ENCODE peak calls at places on chromosomes 7 and 10, in five cellular contexts. E is H1, A is mesenchymal stem cell, C is H9, Y is trophoblast cell. M is an unnamed sample.
A peak's percentile ranks its signal among the peaks of the same experiment; 100 is the strongest.

GRCh38 chr7:13189712-13190111 is 502.3 kb downstream of the ARL4A start:
- DNase-seq in Y (no peak), C (no peak), A (no peak), E (no peak), M (no peak)

GRCh38 chr7:46847126-46847525 is 734.8 kb downstream of the TNS3 start:
- DNase-seq in C (no peak), Y (no peak), E (no peak), A (peak; percentile 43), M (no peak)

GRCh38 chr10:87613766-87614165 is 45.9 kb upstream of the PAPSS2 start:
- DNase-seq in C (no peak), E (no peak), Y (peak; percentile 20), A (no peak), M (no peak)

GRCh38 chr7:101363734-101364374 is 1.2 kb downstream of the COL26A1 start:
- DNase-seq in E (peak; percentile 89), A (peak; percentile 55), Y (peak; percentile 90), C (peak; percentile 76), M (peak; percentile 78)

GRCh38 chr7:81233208-81233940 is 314.5 kb upstream of the SEMA3C start:
- DNase-seq in C (no peak), E (no peak), Y (no peak), A (no peak), M (no peak)

GRCh38 chr10:107163904-107164861 is at the start of gene SORCS1:
- DNase-seq in C (peak; percentile 60), A (no peak), E (peak; percentile 78), Y (no peak), M (peak; percentile 68)

GRCh38 chr7:74318043-74318442 is 28.8 kb downstream of the CLIP2 start:
- DNase-seq in A (no peak), C (no peak), Y (no peak), E (no peak), M (no peak)

GRCh38 chr7:44279731-44280505 is 45.5 kb downstream of the CAMK2B start:
- DNase-seq in Y (no peak), E (peak; percentile 38), A (no peak), C (peak; percentile 14), M (no peak)

GRCh38 chr7:108293190-108293612 is 163.0 kb downstream of the NRCAM start:
- DNase-seq in A (no peak), Y (no peak), E (no peak), C (no peak), M (peak; percentile 38)

GRCh38 chr10:82150123-82150900 is 275.3 kb downstream of the NRG3 start:
- DNase-seq in Y (no peak), E (peak; percentile 92), A (peak; percentile 52), C (peak; percentile 95), M (peak; percentile 63)

GRCh38 chr10:76973515-76974289 is 663.9 kb downstream of the KCNMA1 start:
- DNase-seq in Y (no peak), C (no peak), E (no peak), A (peak; percentile 38), M (no peak)

GRCh38 chr10:60526024-60526585 is 136.4 kb upstream of the ANK3 start:
- DNase-seq in E (no peak), C (no peak), A (no peak), Y (no peak), M (no peak)
- H2AFZ ChIP-seq in E (no peak overlapping the region), C (no peak overlapping the region), A (no peak overlapping the region), Y (no peak overlapping the region), M (peak overlapping the region; percentile 15)

GRCh38 chr10:28973309-28973972 is 296.1 kb downstream of the BAMBI start:
- DNase-seq in Y (no peak), C (no peak), E (no peak), A (no peak), M (no peak)

GRCh38 chr10:28981007-28981406 is 303.7 kb downstream of the BAMBI start:
- DNase-seq in Y (no peak), C (no peak), E (no peak), A (no peak), M (no peak)

GRCh38 chr10:28975891-28976471 is 298.7 kb downstream of the BAMBI start:
- DNase-seq in C (no peak), A (peak; percentile 20), Y (no peak), E (no peak), M (peak; percentile 14)

GRCh38 chr10:28980264-28980663 is 302.9 kb downstream of the BAMBI start:
- DNase-seq in C (no peak), E (no peak), Y (no peak), A (no peak), M (no peak)

DNA sequence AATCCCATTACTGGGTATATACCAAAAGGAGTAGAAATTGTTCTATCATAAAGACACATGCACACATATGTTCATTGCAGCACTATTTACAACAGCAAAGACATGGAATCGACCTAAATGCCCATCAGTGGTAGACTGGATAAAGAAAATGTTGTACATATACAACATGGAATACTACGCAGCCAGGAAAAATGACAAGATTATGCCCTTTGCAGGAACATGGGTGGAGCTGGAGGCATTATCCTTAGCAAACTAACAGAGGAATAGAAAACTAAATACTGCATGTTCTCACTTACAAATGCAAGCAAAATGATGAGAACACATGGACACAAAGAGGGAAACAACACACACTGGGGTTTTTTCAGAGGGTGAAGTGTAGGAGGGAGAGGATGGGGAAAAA is 300.2 kb downstream of the BAMBI start:
- DNase-seq in E (no peak), A (no peak), C (no peak), Y (no peak), M (no peak)
- H2BK12ac ChIP-seq in E (no peak overlapping the region), A (no peak overlapping the region), C (no peak overlapping the region), Y (no peak overlapping the region), M (no peak overlapping the region)

GRCh38 chr7:25832456-25832855 is 319.5 kb upstream of the NFE2L3 start:
- DNase-seq in E (no peak), C (no peak), A (no peak), Y (no peak), M (no peak)
- H2BK5ac ChIP-seq in E (no peak overlapping the region), C (no peak overlapping the region), A (peak overlapping the region; percentile 24), Y (peak overlapping the region; percentile 81), M (no peak overlapping the region)

DNA sequence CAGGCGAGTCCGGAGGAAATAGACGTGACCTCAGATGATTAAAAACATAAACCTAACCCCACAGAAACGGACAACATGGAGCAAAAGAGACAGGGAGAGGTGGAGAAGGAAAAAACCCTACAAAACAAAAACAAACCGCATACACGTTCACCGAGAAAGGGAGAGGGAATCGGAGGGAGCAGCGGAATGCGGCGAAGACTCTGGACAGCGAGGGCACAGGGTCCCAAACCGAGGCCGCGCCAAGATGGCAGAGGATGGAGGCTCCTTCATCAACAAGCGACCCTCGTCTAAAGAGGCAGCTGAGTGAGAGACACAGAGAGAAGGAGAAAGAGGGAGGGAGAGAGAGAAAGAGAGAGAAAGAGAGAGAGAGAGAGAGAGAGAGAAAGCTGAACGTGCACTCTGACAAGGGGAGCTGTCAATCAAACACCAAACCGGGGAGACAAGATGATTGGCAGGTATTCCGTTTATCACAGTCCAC is 5.7 kb downstream of the EMX2 start:
- DNase-seq in C (no peak), E (no peak), A (no peak), Y (no peak), M (no peak)
- H2AFZ ChIP-seq in C (no peak overlapping the region), E (no peak overlapping the region), A (no peak overlapping the region), Y (no peak overlapping the region), M (no peak overlapping the region)

GRCh38 chr10:21458496-21458895 is 67.0 kb downstream of the SKIDA1 start:
- DNase-seq in E (no peak), A (no peak), Y (no peak), C (no peak), M (no peak)

GRCh38 chr10:21452203-21452602 is 73.3 kb downstream of the SKIDA1 start:
- DNase-seq in C (no peak), A (no peak), E (no peak), Y (no peak), M (no peak)

DNA sequence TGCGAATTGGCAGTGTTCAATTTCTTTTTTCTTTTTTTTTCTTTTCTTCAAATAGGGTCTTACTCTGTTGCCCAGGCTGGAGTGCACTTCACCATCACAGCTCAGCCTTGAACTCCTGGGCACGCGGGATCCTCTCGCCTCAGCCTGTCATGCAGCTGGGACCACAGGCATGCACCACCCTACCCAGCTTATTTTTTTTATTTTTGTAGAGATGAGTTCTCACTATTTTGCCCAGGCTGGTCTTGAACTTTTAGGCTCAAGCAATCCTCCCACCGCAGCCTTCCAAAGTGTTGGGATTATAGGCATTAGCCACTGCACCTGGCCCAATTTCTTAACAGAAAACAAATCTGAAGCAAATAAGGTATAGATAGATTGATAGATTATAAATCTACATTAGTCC is 69.3 kb downstream of the SKIDA1 start:
- DNase-seq in E (no peak), A (no peak), Y (no peak), C (no peak), M (no peak)
- H2BK12ac ChIP-seq in E (no peak overlapping the region), A (no peak overlapping the region), Y (no peak overlapping the region), C (no peak overlapping the region), M (no peak overlapping the region)